ENCODE peak calls at places on chromosomes 7 and 10, in eight cellular contexts. U, Y, H, D, J, Z, T and C are unnamed samples.

GRCh38 chr7:21142081-21142480 is 285.8 kb upstream of the SP4 start:
- DNase-seq in Y (no peak), Z (no peak), U (no peak), J (no peak), H (no peak), D (no peak), T (no peak), C (no peak)

GRCh38 chr7:36005876-36006275 is 147.2 kb upstream of the EEPD1 start:
- DNase-seq in T (no peak), Y (no peak), J (no peak), Z (no peak), D (no peak), H (no peak), U (no peak), C (no peak)

GRCh38 chr7:148078126-148078525 is 512.4 kb upstream of the C7orf33 start:
- DNase-seq in Z (no peak), H (no peak), D (no peak), J (no peak), T (no peak), U (no peak), Y (no peak), C (no peak)

GRCh38 chr10:97320480-97321031 is 1.5 kb downstream of the FRAT1 start:
- DNase-seq in Z (no peak), H (peak; percentile 54), D (peak; percentile 22), U (no peak), J (peak; percentile 55), T (no peak), Y (no peak), C (peak; percentile 69)

GRCh38 chr10:114874827-114875541 is 53.4 kb downstream of the FHIP2A start:
- DNase-seq in T (no peak), Z (peak; percentile 73), D (peak; percentile 28), J (no peak), Y (peak; percentile 46), U (no peak), H (no peak), C (peak; percentile 91)

GRCh38 chr7:4726051-4726450 is 44.0 kb downstream of the FOXK1 start:
- DNase-seq in Z (no peak), H (no peak), D (no peak), Y (no peak), J (no peak), T (no peak), U (no peak), C (no peak)

GRCh38 chr7:148747274-148747673 is 48.6 kb downstream of the CUL1 start:
- DNase-seq in Y (no peak), U (peak; percentile 56), D (no peak), T (no peak), H (no peak), Z (no peak), J (no peak), C (peak; percentile 92)

GRCh38 chr7:102046373-102047117 is 229.1 kb downstream of the CUX1 start:
- DNase-seq in Z (no peak), J (no peak), U (no peak), D (no peak), Y (no peak), T (no peak), H (no peak), C (no peak)

GRCh38 chr10:116385994-116386809 is 41.4 kb upstream of the PNLIPRP3 start:
- DNase-seq in D (no peak), U (peak; percentile 34), J (no peak), Y (peak; percentile 8), T (peak; percentile 27), H (no peak), Z (peak; percentile 49), C (no peak)

GRCh38 chr10:132193907-132194552 is 7.3 kb downstream of the DPYSL4 start:
- DNase-seq in T (no peak), Z (peak; percentile 25), H (peak; percentile 34), Y (no peak), J (no peak), U (peak; percentile 25), D (no peak), C (peak; percentile 74)

GRCh38 chr7:123747620-123748141 is 1.1 kb downstream of the WASL start:
- DNase-seq in Z (peak; percentile 87), U (peak; percentile 66), J (no peak), D (peak; percentile 26), H (peak; percentile 57), T (no peak), Y (peak; percentile 95), C (peak; percentile 90)

GRCh38 chr7:23685770-23686169 is 5.8 kb downstream of the FAM221A start:
- DNase-seq in H (no peak), D (no peak), Y (no peak), T (no peak), J (no peak), Z (peak; percentile 25), U (no peak), C (no peak)

GRCh38 chr7:17305387-17306171 is 7.1 kb downstream of the AHR start:
- DNase-seq in U (no peak), D (no peak), Y (no peak), T (no peak), J (no peak), Z (no peak), H (no peak), C (no peak)

GRCh38 chr7:17304926-17305325 is 6.5 kb downstream of the AHR start:
- DNase-seq in Y (peak; percentile 82), U (no peak), D (no peak), Z (peak; percentile 84), J (no peak), H (no peak), T (peak; percentile 91), C (no peak)

GRCh38 chr7:17307969-17308648 is 9.7 kb downstream of the AHR start:
- DNase-seq in D (no peak), Y (no peak), J (no peak), H (no peak), T (no peak), Z (no peak), U (no peak), C (no peak)

GRCh38 chr7:17307558-17307957 is 9.1 kb downstream of the AHR start:
- DNase-seq in J (no peak), U (no peak), T (no peak), D (no peak), Y (no peak), Z (no peak), H (no peak), C (no peak)

DNA sequence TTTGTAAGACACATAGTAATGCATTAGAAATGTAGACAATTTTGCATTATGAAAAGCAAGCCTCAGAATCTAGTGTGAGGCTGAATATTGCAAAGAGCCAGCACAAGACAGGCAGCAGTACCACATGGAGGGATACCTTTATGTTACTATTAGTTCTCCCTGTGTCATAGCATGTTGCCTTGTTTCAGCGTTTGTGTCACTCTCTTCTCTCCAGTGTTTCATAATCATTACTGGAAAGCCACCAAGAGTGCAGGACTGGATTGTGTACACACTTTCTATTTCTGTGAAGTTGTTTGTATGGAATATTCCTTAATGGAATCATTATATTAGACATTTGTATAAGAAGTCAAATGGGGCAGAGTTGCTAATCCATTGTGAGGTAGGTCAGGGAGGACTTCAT is 8.6 kb downstream of the AHR start:
- DNase-seq in H (no peak), U (no peak), J (no peak), Y (no peak), D (no peak), Z (peak; percentile 40), T (no peak), C (no peak)
- H3K4me1 ChIP-seq in H (no peaks in the 10 kb centered on the region), U (no peaks in the 10 kb centered on the region), J (no peaks in the 10 kb centered on the region), Y (peaks cover 16% of the 10 kb centered on the region), D (peaks cover 49% of the 10 kb centered on the region), Z (no peaks in the 10 kb centered on the region), T (peaks cover 52% of the 10 kb centered on the region), C (no peaks in the 10 kb centered on the region)

GRCh38 chr7:57182031-57182430 is 49.8 kb upstream of the ZNF479 start:
- DNase-seq in Z (no peak), J (no peak), U (no peak), H (no peak), D (no peak), T (no peak), Y (no peak), C (no peak)

GRCh38 chr7:57179776-57180415 is 47.7 kb upstream of the ZNF479 start:
- DNase-seq in J (no peak), D (no peak), Z (no peak), T (no peak), U (no peak), Y (no peak), H (no peak), C (no peak)

GRCh38 chr7:57177856-57178767 is 45.9 kb upstream of the ZNF479 start:
- DNase-seq in Z (no peak), D (no peak), H (no peak), J (no peak), U (no peak), T (no peak), Y (no peak), C (no peak)

GRCh38 chr7:57178768-57179139 is 46.5 kb upstream of the ZNF479 start:
- DNase-seq in D (no peak), U (no peak), Y (no peak), T (no peak), H (no peak), Z (no peak), J (no peak), C (no peak)

DNA sequence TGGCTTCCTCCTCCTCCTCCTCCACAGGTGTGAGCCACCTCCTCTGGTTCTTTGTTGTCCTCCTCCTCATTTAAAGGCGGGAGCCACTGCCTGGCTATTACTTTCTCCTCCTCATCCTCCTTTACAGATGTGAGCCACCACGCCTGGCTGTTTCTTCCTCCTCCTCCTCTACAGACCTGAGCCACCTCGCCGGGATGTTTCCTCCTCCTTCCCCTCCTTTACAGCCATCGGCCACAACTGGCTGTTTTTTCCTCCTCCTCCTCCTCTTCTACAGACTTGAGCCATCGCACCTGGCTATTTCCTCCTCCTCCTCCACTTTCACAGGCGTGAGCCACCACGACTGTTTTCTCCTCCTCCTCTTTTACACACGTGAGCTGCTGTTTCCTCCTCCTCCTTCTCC is 49.0 kb upstream of the ZNF479 start:
- DNase-seq in H (no peak), J (no peak), D (no peak), T (no peak), U (no peak), Z (no peak), Y (no peak), C (no peak)
- H3K9me3 ChIP-seq in H (peaks cover 7% of the 10 kb centered on the region), J (no peaks in the 10 kb centered on the region), D (no peaks in the 10 kb centered on the region), T (no peaks in the 10 kb centered on the region), U (no peaks in the 10 kb centered on the region), Z (no peaks in the 10 kb centered on the region), Y (peaks cover 32% of the 10 kb centered on the region), C (peaks cover 58% of the 10 kb centered on the region)

DNA sequence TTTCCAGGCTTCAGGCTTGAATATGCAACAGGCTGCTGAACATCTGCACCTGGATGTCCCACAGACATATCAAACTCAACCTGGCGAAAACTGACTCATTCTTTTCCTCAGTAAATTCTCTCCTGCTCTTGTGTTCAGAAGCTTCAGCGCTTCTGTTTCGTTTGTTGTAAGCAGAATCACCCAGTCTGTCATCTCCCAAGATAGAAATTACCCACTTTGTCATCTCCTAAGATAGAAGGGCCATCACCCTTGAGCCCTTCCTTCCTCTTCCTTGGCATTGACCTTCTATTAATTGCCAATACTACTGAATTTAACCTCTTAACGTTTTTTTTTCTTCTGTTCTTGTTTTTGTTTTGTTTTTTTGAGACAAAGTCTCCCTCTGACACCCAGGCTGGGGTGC is 59.7 kb downstream of the CPED1 start:
- DNase-seq in J (no peak), T (no peak), D (no peak), U (no peak), Y (no peak), H (no peak), Z (no peak), C (no peak)
- H3K4me1 ChIP-seq in J (no peaks in the 10 kb centered on the region), T (no peaks in the 10 kb centered on the region), D (peaks cover 7% of the 10 kb centered on the region), U (peaks cover 8% of the 10 kb centered on the region), Y (no peaks in the 10 kb centered on the region), H (peaks cover 17% of the 10 kb centered on the region), Z (no peaks in the 10 kb centered on the region), C (peaks cover 2% of the 10 kb centered on the region)

DNA sequence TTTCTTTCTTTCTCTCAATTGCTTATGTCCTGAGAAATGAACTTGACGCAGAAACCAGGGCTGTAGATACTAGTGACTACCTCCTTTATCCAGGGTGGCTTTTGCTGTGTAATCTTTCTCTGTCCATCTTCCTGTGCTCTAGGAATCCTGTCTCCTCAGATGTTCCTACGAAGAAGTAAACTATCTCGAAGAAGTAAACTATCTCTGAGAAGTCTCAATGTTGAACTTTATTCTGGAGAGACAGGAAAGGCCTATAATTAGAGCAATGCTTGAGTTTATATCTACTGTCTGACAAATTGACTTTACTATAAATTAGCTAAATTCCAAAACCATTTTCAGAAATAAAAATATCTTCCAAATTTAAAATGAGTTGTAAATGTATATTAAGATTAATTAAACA is 541.5 kb upstream of the DPP6 start:
- DNase-seq in J (no peak), H (no peak), Y (no peak), Z (no peak), T (no peak), U (no peak), D (no peak), C (no peak)
- H3K9me3 ChIP-seq in J (peaks cover 2% of the 10 kb centered on the region), H (no peaks in the 10 kb centered on the region), Y (no peaks in the 10 kb centered on the region), Z (no peaks in the 10 kb centered on the region), T (no peaks in the 10 kb centered on the region), U (no peaks in the 10 kb centered on the region), D (no peaks in the 10 kb centered on the region), C (peaks cover 79% of the 10 kb centered on the region)